ENCODE peak calls at places on chromosomes 3 and 15, in nine cellular contexts. V is hepatic stellate cell; D is HTR-8/SVneo; H is T-helper 9 cell; A is activated T-helper 9 cell treated with anti-CD3 and anti-CD28 coated beads, Interleukin-2, amount 50 U/mL, for 16 hours; G is ELR; W is NCI-H2171 treated with DMSO at 0.1 percent for 48 hours; P is cortex of kidney; M is B cell. T is an unnamed sample.

GRCh38 chr3:45642731-45643152 is 46.5 kb upstream of the SACM1L start:
- DNase-seq in V (no peak), D (no peak), H (no peak), A (no peak), G (peak), W (no peak), P (no peak), M (no peak), T (no peak)

GRCh38 chr15:99536422-99537033 is 29.3 kb upstream of the MEF2A start:
- DNase-seq in V (peak), D (peak), H (no peak), A (no peak), G (peak), W (no peak), P (no peak), M (no peak), T (peak)

GRCh38 chr15:44550256-44550655 is 13.3 kb downstream of the EIF3J start:
- DNase-seq in V (peak), D (no peak), H (no peak), A (no peak), G (peak), W (peak), P (no peak), M (no peak), T (peak)

GRCh38 chr15:70250208-70251201 is 152.8 kb upstream of the TLE3 start:
- DNase-seq in V (no peak), D (no peak), H (no peak), A (no peak), G (no peak), W (peak), P (no peak), M (no peak), T (no peak)

GRCh38 chr15:79455361-79455760 is 23.2 kb downstream of the MINAR1 start:
- DNase-seq in V (no peak), D (no peak), H (no peak), A (no peak), G (no peak), W (no peak), P (no peak), M (no peak), T (no peak)

GRCh38 chr3:73431136-73431933 is 193.4 kb downstream of the PDZRN3 start:
- DNase-seq in V (no peak), D (no peak), H (no peak), A (no peak), G (no peak), W (peak), P (no peak), M (no peak), T (no peak)

GRCh38 chr15:69037977-69038376 is 23.5 kb downstream of the NOX5 start:
- DNase-seq in V (no peak), D (no peak), H (no peak), A (no peak), G (no peak), W (no peak), P (no peak), M (no peak), T (no peak)

GRCh38 chr15:95132774-95133173 is 901.4 kb downstream of the MCTP2 start:
- DNase-seq in V (peak), D (peak), H (no peak), A (no peak), G (peak), W (no peak), P (no peak), M (no peak), T (peak)

GRCh38 chr3:43857361-43858051 is 166.8 kb downstream of the ABHD5 start:
- DNase-seq in V (no peak), D (no peak), H (no peak), A (no peak), G (no peak), W (no peak), P (no peak), M (no peak), T (no peak)

GRCh38 chr3:32960404-32961160 is 9.1 kb downstream of the CCR4 start:
- DNase-seq in V (no peak), D (no peak), H (no peak), A (no peak), G (no peak), W (no peak), P (no peak), M (no peak), T (no peak)

GRCh38 chr3:186477033-186477432 is 67.1 kb downstream of the CRYGS start:
- DNase-seq in V (no peak), D (no peak), H (no peak), A (no peak), G (no peak), W (no peak), P (no peak), M (no peak), T (no peak)

GRCh38 chr3:111593666-111594065 is 1.5 kb downstream of the ZBED2 start:
- DNase-seq in V (no peak), D (no peak), H (no peak), A (no peak), G (no peak), W (no peak), P (no peak), M (no peak), T (no peak)

GRCh38 chr15:32869814-32870213 is 152.0 kb downstream of the GREM1 start:
- DNase-seq in V (no peak), D (no peak), H (no peak), A (no peak), G (no peak), W (no peak), P (no peak), M (no peak), T (no peak)

GRCh38 chr3:133891662-133892389 is 3.9 kb downstream of the RAB6B start:
- DNase-seq in V (no peak), D (no peak), H (no peak), A (no peak), G (no peak), W (peak), P (no peak), M (no peak), T (no peak)

GRCh38 chr15:100628746-100629145 is 26.4 kb downstream of the ASB7 start:
- DNase-seq in V (no peak), D (no peak), H (no peak), A (no peak), G (no peak), W (no peak), P (no peak), M (no peak), T (no peak)

GRCh38 chr3:105866656-105867653 is 1.9 kb downstream of the CBLB start:
- DNase-seq in V (no peak), D (no peak), H (no peak), A (no peak), G (peak), W (no peak), P (no peak), M (no peak), T (peak)

GRCh38 chr3:86793786-86794185 is 197.2 kb downstream of the VGLL3 start:
- DNase-seq in V (peak), D (peak), H (no peak), A (no peak), G (peak), W (no peak), P (no peak), M (no peak), T (peak)

GRCh38 chr3:160649596-160649995 is 27.4 kb upstream of the ARL14 start:
- DNase-seq in V (no peak), D (no peak), H (no peak), A (no peak), G (no peak), W (no peak), P (no peak), M (no peak), T (peak)

GRCh38 chr3:153232737-153233330 is 70.8 kb downstream of the RAP2B start:
- DNase-seq in V (peak), D (peak), H (no peak), A (no peak), G (peak), W (no peak), P (no peak), M (no peak), T (no peak)

GRCh38 chr3:114506622-114507300 is 212.9 kb downstream of the TIGIT start:
- DNase-seq in V (no peak), D (no peak), H (no peak), A (no peak), G (peak), W (no peak), P (no peak), M (no peak), T (no peak)

GRCh38 chr15:77568014-77568959 is 64.4 kb downstream of the LINGO1 start:
- DNase-seq in V (no peak), D (no peak), H (no peak), A (no peak), G (no peak), W (no peak), P (no peak), M (no peak), T (no peak)

GRCh38 chr3:108091498-108092259 is 848 bp upstream of the CD47 start:
- DNase-seq in V (no peak), D (no peak), H (peak), A (peak), G (peak), W (no peak), P (peak), M (no peak), T (no peak)

GRCh38 chr3:124442463-124442862 is 287.8 kb upstream of the UMPS start:
- DNase-seq in V (no peak), D (no peak), H (no peak), A (no peak), G (peak), W (no peak), P (no peak), M (no peak), T (no peak)

GRCh38 chr3:13078158-13078905 is 5.1 kb upstream of the IQSEC1 start:
- DNase-seq in V (no peak), D (no peak), H (no peak), A (no peak), G (no peak), W (peak), P (no peak), M (no peak), T (no peak)

GRCh38 chr15:90572893-90573292 is 43.2 kb downstream of the CRTC3 start:
- DNase-seq in V (no peak), D (no peak), H (no peak), A (no peak), G (no peak), W (no peak), P (no peak), M (no peak), T (no peak)

GRCh38 chr3:37814547-37814946 is 47.1 kb upstream of the CTDSPL start:
- DNase-seq in V (no peak), D (peak), H (no peak), A (no peak), G (peak), W (peak), P (no peak), M (no peak), T (peak)

GRCh38 chr15:95267476-95267875 is 1036.1 kb downstream of the MCTP2 start:
- DNase-seq in V (no peak), D (no peak), H (no peak), A (no peak), G (no peak), W (no peak), P (no peak), M (no peak), T (no peak)

GRCh38 chr3:8280161-8280560 is 221.5 kb upstream of the LMCD1 start:
- DNase-seq in V (no peak), D (no peak), H (no peak), A (no peak), G (no peak), W (no peak), P (no peak), M (no peak), T (no peak)

GRCh38 chr3:11195721-11196332 is 41.5 kb downstream of the HRH1 start:
- DNase-seq in V (no peak), D (peak), H (no peak), A (no peak), G (peak), W (no peak), P (no peak), M (no peak), T (peak)

GRCh38 chr3:4985330-4986174 is 6.3 kb downstream of the BHLHE40 start:
- DNase-seq in V (no peak), D (no peak), H (no peak), A (no peak), G (peak), W (peak), P (no peak), M (no peak), T (peak)

GRCh38 chr3:71778353-71778752 is 6.6 kb downstream of the PROK2 start:
- DNase-seq in V (no peak), D (no peak), H (no peak), A (no peak), G (no peak), W (no peak), P (no peak), M (no peak), T (no peak)

GRCh38 chr3:179801263-179801662 is 148.4 kb downstream of the USP13 start:
- DNase-seq in V (peak), D (no peak), H (no peak), A (no peak), G (peak), W (no peak), P (no peak), M (no peak), T (peak)

GRCh38 chr3:152417181-152417580 is 148.5 kb downstream of the MBNL1 start:
- DNase-seq in V (no peak), D (no peak), H (no peak), A (no peak), G (peak), W (no peak), P (no peak), M (no peak), T (no peak)

GRCh38 chr15:60914360-60914759 is 314.7 kb downstream of the RORA start:
- DNase-seq in V (no peak), D (no peak), H (no peak), A (no peak), G (no peak), W (no peak), P (no peak), M (no peak), T (no peak)

T was measured in MCF 10A.